ENCODE peak calls at places on chromosome 1, in four cellular contexts. M, U, E and L are unnamed samples.

GRCh38 chr1:30088594-30089556 is 634.5 kb downstream of the MATN1 start:
- DNase-seq in M (no peak), U (no peak), E (peak), L (no peak)

GRCh38 chr1:236472850-236473788 is 50.7 kb upstream of the LGALS8 start:
- DNase-seq in M (no peak), U (no peak), E (no peak), L (no peak)

GRCh38 chr1:54988975-54989374 is 8.5 kb downstream of the TMEM61 start:
- DNase-seq in M (no peak), U (no peak), E (no peak), L (no peak)

GRCh38 chr1:109296782-109297181 is 10.0 kb downstream of the MYBPHL start:
- DNase-seq in M (no peak), U (no peak), E (no peak), L (no peak)

GRCh38 chr1:14102180-14102579 is 402.2 kb downstream of the PRDM2 start:
- DNase-seq in M (no peak), U (no peak), E (no peak), L (no peak)

GRCh38 chr1:154971341-154971998 is 923 bp upstream of the SHC1 start:
- DNase-seq in M (no peak), U (no peak), E (no peak), L (no peak)

GRCh38 chr1:79232831-79233230 is 226.3 kb upstream of the ADGRL4 start:
- DNase-seq in M (no peak), U (no peak), E (no peak), L (no peak)

GRCh38 chr1:159864262-159864661 is 1.8 kb upstream of the VSIG8 start:
- DNase-seq in M (no peak), U (no peak), E (no peak), L (no peak)

GRCh38 chr1:2160691-2161320 is 33.8 kb downstream of the FAAP20 start:
- DNase-seq in M (no peak), U (no peak), E (no peak), L (no peak)

GRCh38 chr1:113990541-113990940 is 11.3 kb downstream of the OLFML3 start:
- DNase-seq in M (no peak), U (no peak), E (no peak), L (no peak)

GRCh38 chr1:11784256-11784992 is 21.3 kb downstream of the MTHFR start:
- DNase-seq in M (no peak), U (no peak), E (no peak), L (no peak)

GRCh38 chr1:110060034-110060661 is 10.3 kb downstream of the ALX3 start:
- DNase-seq in M (no peak), U (peak), E (peak), L (peak)